ENCODE peak calls at places on chromosome 14, in seven cellular contexts. C is psoas muscle, M is lower lobe of right lung, L is cardiac muscle cell, V is mammary epithelial cell, R is Caco-2, E is PC-3. D is an unnamed sample.

GRCh38 chr14:72906879-72907278 is 13.0 kb upstream of the DPF3 start:
- DNase-seq in C (no peak), M (no peak), L (no peak), V (no peak), R (no peak), E (no peak), D (no peak)

GRCh38 chr14:96888158-96888557 is 91.0 kb downstream of the VRK1 start:
- DNase-seq in C (no peak), M (no peak), L (no peak), V (no peak), R (no peak), E (no peak), D (no peak)

GRCh38 chr14:65440230-65440629 is 27.7 kb downstream of the FUT8 start:
- DNase-seq in C (no peak), M (no peak), L (no peak), V (no peak), R (no peak), E (no peak), D (no peak)

GRCh38 chr14:93997082-93997481 is at the start of gene CCDC197:
- DNase-seq in C (no peak), M (no peak), L (no peak), V (peak; percentile 27), R (no peak), E (peak; percentile 35), D (no peak)

GRCh38 chr14:63713765-63714164 is 14.1 kb downstream of the SGPP1 start:
- DNase-seq in C (no peak), M (no peak), L (peak; percentile 37), V (peak; percentile 69), R (no peak), E (peak; percentile 76), D (peak; percentile 53)

GRCh38 chr14:73008501-73008900 is 18.4 kb downstream of the ZFYVE1 start:
- DNase-seq in C (no peak), M (no peak), L (peak; percentile 34), V (no peak), R (no peak), E (no peak), D (no peak)

GRCh38 chr14:96889091-96889490 is 91.9 kb downstream of the VRK1 start:
- DNase-seq in C (no peak), M (no peak), L (no peak), V (no peak), R (no peak), E (no peak), D (no peak)

GRCh38 chr14:102318781-102319276 is 717 bp upstream of the ZNF839 start:
- DNase-seq in C (no peak), M (no peak), L (no peak), V (no peak), R (no peak), E (no peak), D (no peak)

GRCh38 chr14:50039734-50040400 is 76.5 kb downstream of the VCPKMT start:
- DNase-seq in C (peak; percentile 32), M (peak; percentile 85), L (peak; percentile 93), V (peak; percentile 91), R (peak; percentile 56), E (peak; percentile 44), D (peak; percentile 13)

GRCh38 chr14:100780246-100780645 is 45.7 kb upstream of the MEG3 start:
- DNase-seq in C (no peak), M (no peak), L (no peak), V (no peak), R (no peak), E (no peak), D (no peak)

GRCh38 chr14:73896521-73896920 is 9.9 kb downstream of the ZNF410 start:
- DNase-seq in C (no peak), M (no peak), L (peak; percentile 40), V (no peak), R (no peak), E (no peak), D (no peak)

GRCh38 chr14:66507181-66507721 is 696 bp upstream of the GPHN start:
- DNase-seq in C (no peak), M (no peak), L (no peak), V (no peak), R (no peak), E (peak; percentile 55), D (no peak)

GRCh38 chr14:94127330-94127729 is 2.1 kb downstream of the IFI27L2 start:
- DNase-seq in C (no peak), M (no peak), L (no peak), V (no peak), R (no peak), E (no peak), D (no peak)

GRCh38 chr14:54213531-54213930 is 183.3 kb upstream of the CDKN3 start:
- DNase-seq in C (no peak), M (no peak), L (no peak), V (no peak), R (no peak), E (no peak), D (no peak)

GRCh38 chr14:32330356-32331226 is 1.5 kb downstream of the AKAP6 start:
- DNase-seq in C (no peak), M (no peak), L (no peak), V (no peak), R (no peak), E (no peak), D (no peak)

GRCh38 chr14:50957296-50957695 is 13.0 kb upstream of the PYGL start:
- DNase-seq in C (no peak), M (no peak), L (peak; percentile 76), V (no peak), R (no peak), E (peak; percentile 27), D (peak; percentile 14)

GRCh38 chr14:103067231-103067954 is 10.0 kb upstream of the CDC42BPB start:
- DNase-seq in C (no peak), M (no peak), L (peak; percentile 61), V (peak; percentile 74), R (no peak), E (peak; percentile 83), D (no peak)

DNA sequence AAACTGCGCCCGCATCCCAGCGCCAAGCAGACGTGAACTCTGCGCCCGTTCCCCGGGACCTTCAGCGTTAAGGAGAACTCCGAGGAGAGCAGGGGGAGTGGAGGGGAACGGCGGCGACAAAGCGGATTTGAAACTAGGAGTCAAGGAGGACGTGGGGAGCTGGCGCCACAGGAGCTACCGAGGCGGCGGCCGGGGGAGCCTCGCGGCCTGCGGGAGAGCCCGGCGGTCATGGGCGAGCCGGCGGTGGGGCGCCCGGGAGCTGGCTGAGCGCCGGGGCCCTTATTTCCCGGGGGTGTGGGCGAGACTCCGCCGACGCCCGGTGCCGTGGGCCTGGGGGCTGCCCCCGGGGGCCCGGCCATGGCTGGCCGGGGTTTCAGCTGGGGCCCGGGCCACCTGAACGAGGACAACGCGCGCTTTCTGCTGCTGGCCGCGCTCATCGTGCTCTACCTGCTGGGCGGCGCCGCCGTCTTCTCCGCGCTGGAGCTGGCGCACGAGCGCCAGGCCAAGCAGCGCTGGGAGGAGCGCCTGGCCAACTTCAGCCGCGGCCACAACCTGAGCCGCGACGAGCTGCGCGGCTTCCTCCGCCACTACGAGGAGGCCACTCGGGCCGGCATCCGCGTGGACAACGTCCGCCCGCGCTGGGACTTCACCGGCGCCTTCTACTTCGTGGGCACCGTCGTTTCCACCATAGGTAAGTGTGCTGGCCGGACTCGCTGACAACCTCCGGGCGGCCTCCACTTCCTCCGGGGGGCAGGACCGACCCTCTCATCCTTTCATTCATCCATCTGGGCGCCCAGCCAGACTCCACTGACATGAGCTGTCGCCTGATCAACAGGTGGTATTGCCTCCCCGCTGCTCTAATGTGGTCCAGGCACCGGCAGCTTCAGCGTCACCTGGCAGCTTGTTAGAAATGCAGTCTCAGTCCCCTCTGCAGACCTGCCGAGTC is at the start of gene KCNK13:
- DNase-seq in C (peak; percentile 13), M (peak; percentile 58), L (no peak), V (peak; percentile 28), R (no peak), E (peak; percentile 25), D (no peak)
- H3K4me3 ChIP-seq in C (peak within 1 kb of the TSS; percentile 62), M (peak within 1 kb of the TSS; percentile 51), L (peak within 1 kb of the TSS; percentile 37), V (peak within 1 kb of the TSS; percentile 44), R (peak within 1 kb of the TSS; percentile 32), E (peak within 1 kb of the TSS; percentile 69), D (peak within 1 kb of the TSS; percentile 39)

GRCh38 chr14:19823765-19824164 is 20.2 kb downstream of the OR4N2 start:
- DNase-seq in C (no peak), M (no peak), L (no peak), V (no peak), R (no peak), E (no peak), D (peak; percentile 73)
- H3K9me3 ChIP-seq in C (no peaks in the 10 kb centered on the region), M (no peaks in the 10 kb centered on the region), L (no peaks in the 10 kb centered on the region), V (peaks cover 12% of the 10 kb centered on the region), R (no peaks in the 10 kb centered on the region), E (peaks cover 4% of the 10 kb centered on the region), D (peaks cover 2% of the 10 kb centered on the region)

GRCh38 chr14:68549057-68549421 is 243.8 kb downstream of the ZFP36L1 start:
- DNase-seq in C (no peak), M (no peak), L (peak; percentile 84), V (peak; percentile 82), R (no peak), E (peak; percentile 50), D (peak; percentile 52)
- H3K36me3 ChIP-seq in C (no peaks in the 10 kb centered on the region), M (no peaks in the 10 kb centered on the region), L (no peaks in the 10 kb centered on the region), V (no peaks in the 10 kb centered on the region), R (no peaks in the 10 kb centered on the region), E (no peaks in the 10 kb centered on the region), D (no peaks in the 10 kb centered on the region)

DNA sequence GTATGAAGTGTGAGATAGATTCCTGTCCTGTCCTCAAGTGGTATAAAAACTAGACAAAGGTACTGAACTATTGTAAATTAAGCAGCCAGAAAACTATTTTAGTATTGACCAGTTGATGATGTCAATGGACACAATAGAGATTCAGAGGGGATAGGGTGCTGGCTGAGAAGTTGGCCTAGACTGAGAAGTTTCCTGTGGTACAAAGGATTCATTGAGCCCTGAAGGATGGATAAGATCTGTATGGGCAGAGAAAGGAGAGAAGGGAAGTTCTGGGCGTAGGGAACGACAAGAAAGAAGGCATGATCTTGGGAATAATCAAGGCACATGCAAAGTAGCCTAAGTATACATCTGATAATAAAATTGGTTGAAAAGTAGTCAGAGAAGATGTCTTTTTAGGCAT is 44.6 kb downstream of the DAD1 start:
- DNase-seq in C (no peak), M (no peak), L (no peak), V (no peak), R (no peak), E (no peak), D (no peak)
- H3K4me3 ChIP-seq in C (no peak overlapping the region), M (no peak overlapping the region), L (no peak overlapping the region), V (no peak overlapping the region), R (no peak overlapping the region), E (no peak overlapping the region), D (no peak overlapping the region)

DNA sequence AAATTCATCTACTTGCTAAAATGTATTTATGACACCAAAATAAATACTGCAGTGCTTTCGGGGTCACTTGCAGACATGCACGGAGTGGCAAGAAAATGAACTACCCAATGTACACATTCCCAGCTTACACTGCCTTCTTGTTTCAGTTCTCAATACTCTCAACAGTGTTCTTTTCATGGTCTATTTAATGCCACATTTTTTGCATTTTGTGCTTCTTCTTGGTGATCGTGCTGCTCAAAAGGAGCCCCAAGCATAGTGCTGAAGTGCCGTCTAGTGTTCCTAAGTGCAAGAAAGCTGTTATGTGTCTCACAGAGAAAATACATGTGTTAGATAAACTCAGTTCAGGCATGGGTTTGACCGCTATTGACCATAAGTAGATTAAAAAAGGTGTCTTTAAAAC is 127.9 kb downstream of the PRKD1 start:
- DNase-seq in C (no peak), M (no peak), L (no peak), V (no peak), R (no peak), E (no peak), D (no peak)
- H3K9me3 ChIP-seq in C (no peaks in the 10 kb centered on the region), M (no peaks in the 10 kb centered on the region), L (no peaks in the 10 kb centered on the region), V (peaks cover 14% of the 10 kb centered on the region), R (no peaks in the 10 kb centered on the region), E (no peaks in the 10 kb centered on the region), D (no peaks in the 10 kb centered on the region)

D was measured in MG63.